ENCODE peak calls at places on chromosome 14, in five cellular contexts. Q is colonic mucosa, D is DND-41, V is suprapubic skin, A is sigmoid colon. R is an unnamed sample.
A peak's percentile ranks its signal among the peaks of the same experiment; 100 is the strongest.

GRCh38 chr14:92735344-92735743 is 13.1 kb downstream of the LGMN start:
- DNase-seq in A (no peak), D (no peak), Q (no peak), V (no peak), R (no peak)

GRCh38 chr14:38137005-38137404 is 70.7 kb upstream of the SSTR1 start:
- DNase-seq in V (no peak), A (no peak), Q (no peak), D (no peak), R (no peak)

GRCh38 chr14:74593241-74593985 is 18.6 kb downstream of the LTBP2 start:
- DNase-seq in V (no peak), D (no peak), Q (no peak), A (no peak), R (no peak)

GRCh38 chr14:52328286-52328685 is 14.2 kb downstream of the PTGER2 start:
- DNase-seq in D (no peak), Q (no peak), A (no peak), V (no peak), R (no peak)

GRCh38 chr14:67722293-67722692 is 20.6 kb downstream of the RDH12 start:
- DNase-seq in A (peak; percentile 90), D (no peak), Q (no peak), V (no peak), R (peak; percentile 77)

GRCh38 chr14:101102875-101103274 is 199.4 kb upstream of the RTL1 start:
- DNase-seq in A (peak; percentile 47), Q (peak; percentile 9), D (no peak), V (peak; percentile 59), R (no peak)

GRCh38 chr14:92914087-92914656 is 8.8 kb upstream of the CHGA start:
- DNase-seq in A (no peak), D (peak; percentile 61), Q (peak; percentile 37), V (no peak), R (peak; percentile 18)

GRCh38 chr14:86296173-86296572 is 766.2 kb downstream of the FLRT2 start:
- DNase-seq in Q (no peak), D (no peak), V (no peak), A (no peak), R (no peak)

GRCh38 chr14:24232645-24233537 is at the start of gene GMPR2:
- DNase-seq in A (no peak), Q (no peak), D (no peak), V (no peak), R (no peak)

GRCh38 chr14:89408907-89409675 is 7.9 kb downstream of the FOXN3 start:
- DNase-seq in V (no peak), A (peak; percentile 20), D (no peak), Q (no peak), R (no peak)

GRCh38 chr14:30521899-30522736 is 36.8 kb upstream of the G2E3 start:
- DNase-seq in A (no peak), Q (no peak), D (no peak), V (no peak), R (no peak)

GRCh38 chr14:65258391-65258790 is 154.1 kb upstream of the FUT8 start:
- DNase-seq in V (no peak), Q (no peak), A (no peak), D (no peak), R (no peak)

GRCh38 chr14:28879571-28879970 is 113.0 kb downstream of the FOXG1 start:
- DNase-seq in Q (no peak), V (no peak), D (no peak), A (no peak), R (no peak)

GRCh38 chr14:33163109-33163508 is 224.4 kb downstream of the NPAS3 start:
- DNase-seq in V (no peak), A (no peak), D (no peak), Q (no peak), R (no peak)

GRCh38 chr14:92033433-92033832 is 6.4 kb downstream of the TRIP11 start:
- DNase-seq in V (no peak), Q (no peak), D (no peak), A (no peak), R (no peak)

GRCh38 chr14:23664207-23664885 is 28.2 kb downstream of the DHRS2 start:
- DNase-seq in V (no peak), Q (no peak), D (no peak), A (no peak), R (no peak)

DNA sequence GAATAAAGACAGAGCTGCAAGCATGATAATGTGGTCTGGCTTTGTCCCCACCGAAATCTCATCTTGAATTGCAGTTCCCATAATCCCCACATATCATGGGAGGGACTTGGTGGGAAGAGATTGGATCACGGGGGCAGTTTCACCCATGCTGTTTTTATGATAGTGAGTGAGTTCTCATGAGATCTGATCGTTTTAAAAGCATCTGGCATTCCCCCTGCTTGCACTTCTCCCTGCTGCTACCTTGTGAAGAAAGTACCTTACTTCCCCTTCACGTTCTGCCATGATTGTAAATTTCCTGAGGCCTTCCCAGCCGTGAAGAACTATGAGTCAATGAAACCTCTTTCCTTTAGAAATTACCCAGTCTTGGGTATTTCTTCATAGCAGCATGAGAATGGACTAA is 158.7 kb downstream of the SLC35F4 start:
- DNase-seq in V (no peak), A (no peak), D (no peak), Q (no peak), R (no peak)
- H3K4me3 ChIP-seq in V (no peak overlapping the region), A (no peak overlapping the region), D (no peak overlapping the region), Q (no peak overlapping the region), R (no peak overlapping the region)

GRCh38 chr14:35343709-35344474 is 51.7 kb downstream of the PSMA6 start:
- DNase-seq in V (no peak), A (peak; percentile 67), Q (peak; percentile 49), D (no peak), R (no peak)

GRCh38 chr14:35340616-35341453 is 48.7 kb downstream of the PSMA6 start:
- DNase-seq in V (no peak), Q (peak; percentile 63), A (peak; percentile 71), D (no peak), R (no peak)

GRCh38 chr14:35339761-35340406 is 47.7 kb downstream of the PSMA6 start:
- DNase-seq in D (no peak), V (no peak), Q (no peak), A (peak; percentile 67), R (no peak)

GRCh38 chr14:35342160-35343010 is 50.2 kb downstream of the PSMA6 start:
- DNase-seq in V (no peak), A (peak; percentile 95), Q (peak; percentile 51), D (no peak), R (peak; percentile 60)

GRCh38 chr14:35341454-35342159 is 49.4 kb downstream of the PSMA6 start:
- DNase-seq in D (peak; percentile 77), Q (peak; percentile 98), V (peak; percentile 97), A (peak; percentile 99), R (peak; percentile 95)
- H3K4me3 ChIP-seq in D (no peak overlapping the region), Q (no peak overlapping the region), V (peak overlapping the region; percentile 25), A (peak overlapping the region; percentile 39), R (peak overlapping the region; percentile 31)

DNA sequence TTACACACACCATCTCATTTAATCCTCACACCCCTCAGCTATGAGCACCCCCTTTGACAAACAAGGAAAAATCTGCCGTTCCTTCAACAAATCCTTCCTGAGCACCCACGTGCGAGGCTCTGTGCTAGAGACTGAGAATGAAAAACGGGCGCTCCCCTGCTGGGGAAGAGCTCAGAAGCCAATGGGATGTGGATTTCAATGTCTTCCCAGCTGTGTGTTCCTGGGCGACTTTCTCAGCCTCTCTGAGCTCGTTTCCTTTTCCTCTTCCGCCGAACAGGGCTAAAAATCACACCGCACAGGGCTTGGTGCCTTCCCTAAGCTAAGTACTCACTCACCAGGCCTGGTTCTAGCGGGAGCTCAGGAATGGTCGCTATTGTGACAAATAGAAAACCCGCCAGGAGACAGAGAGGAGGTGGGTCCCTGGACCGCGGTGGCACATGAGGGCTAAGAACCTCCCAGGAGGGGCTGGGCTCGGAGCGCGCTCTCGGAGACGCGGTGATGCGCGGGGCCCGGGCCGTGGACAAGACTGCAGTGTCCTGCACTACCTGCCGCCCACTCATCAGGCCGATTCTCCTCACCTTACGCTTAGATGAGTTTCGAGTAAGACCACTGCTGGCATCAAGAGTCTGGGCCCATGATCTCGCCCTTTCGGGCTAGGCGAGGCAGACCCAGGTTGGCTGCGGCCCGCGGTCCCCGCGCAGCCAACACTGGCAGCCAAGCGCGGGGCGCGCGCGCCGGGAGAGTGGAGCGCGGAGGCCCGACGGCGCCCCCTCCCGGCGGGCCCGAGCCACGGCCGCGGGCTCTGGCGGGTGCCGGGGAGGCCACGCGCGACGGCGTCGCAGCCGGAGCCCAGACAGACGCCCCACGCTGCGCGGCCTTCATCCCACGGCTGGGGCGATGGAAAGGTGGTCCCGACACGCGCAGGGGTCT is 17.0 kb downstream of the ZDHHC22 start:
- DNase-seq in D (no peak), Q (peak; percentile 46), V (no peak), A (no peak), R (peak; percentile 63)
- H3K4me3 ChIP-seq in D (no peak overlapping the region), Q (peak overlapping the region; percentile 36), V (peak overlapping the region; percentile 48), A (peak overlapping the region; percentile 55), R (peak overlapping the region; percentile 59)

GRCh38 chr14:97603201-97603600 is 806.0 kb downstream of the VRK1 start:
- DNase-seq in A (no peak), V (no peak), D (peak; percentile 53), Q (no peak), R (no peak)

GRCh38 chr14:97604731-97605130 is 807.5 kb downstream of the VRK1 start:
- DNase-seq in V (no peak), Q (no peak), A (no peak), D (no peak), R (no peak)

DNA sequence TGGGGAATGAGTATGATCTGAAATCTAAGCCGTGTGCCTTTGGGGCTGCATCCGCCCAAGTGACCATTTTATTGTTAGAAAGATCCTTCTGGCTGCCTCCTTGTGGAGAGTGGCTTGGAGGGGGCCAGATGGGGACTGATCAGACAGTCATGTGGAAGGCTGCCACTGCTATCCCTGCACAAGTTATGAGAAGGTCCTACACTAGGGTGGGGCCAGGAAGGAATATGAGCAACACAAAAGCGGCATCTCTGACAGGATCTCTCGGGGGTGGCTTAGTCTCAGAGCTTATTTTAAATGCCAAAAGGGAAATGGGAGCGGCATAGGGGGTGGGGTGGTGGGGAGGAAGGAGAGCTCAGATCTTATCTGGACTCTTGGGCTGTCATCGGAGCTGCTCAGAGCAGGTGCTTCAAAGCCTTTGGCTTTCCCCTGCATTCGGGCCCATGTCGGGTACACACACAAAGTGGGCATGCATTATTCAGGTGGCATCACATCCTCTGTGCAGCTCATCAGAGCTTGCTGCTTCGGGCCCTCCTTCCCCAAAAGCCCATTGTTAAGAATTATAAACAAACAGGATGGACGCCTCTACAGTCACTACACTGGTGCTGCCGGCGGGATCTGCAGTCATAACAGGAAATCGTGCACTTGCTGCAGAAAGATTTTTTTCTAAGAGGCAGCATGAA is 805.4 kb downstream of the VRK1 start:
- DNase-seq in A (no peak), V (no peak), D (peak; percentile 93), Q (no peak), R (peak; percentile 3)
- H3K4me3 ChIP-seq in A (no peak overlapping the region), V (no peak overlapping the region), D (peak overlapping the region; percentile 44), Q (no peak overlapping the region), R (no peak overlapping the region)

GRCh38 chr14:21096889-21097615 is 1.4 kb downstream of the ZNF219 start:
- DNase-seq in A (no peak), Q (no peak), V (no peak), D (no peak), R (no peak)
- H3K4me3 ChIP-seq in A (peak overlapping the region; percentile 77), Q (peak overlapping the region; percentile 30), V (peak overlapping the region; percentile 81), D (peak overlapping the region; percentile 34), R (no peak overlapping the region)

R was measured in heart right ventricle.